ENCODE peak calls at places on chromosome 16, in five cellular contexts. One of them, this sample, is unnamed.
A peak's percentile ranks its signal among the peaks of the same experiment; 100 is the strongest.

GRCh38 chr16:81204794-81205680 is 33.5 kb upstream of the BCO1 start:
- DNase-seq in hypothalamus: peak; percentile 15
- DNase-seq in fibroblast of the conjunctiva: peak; percentile 44
- DNase-seq in activated gamma-delta T cell treated with Interleukin-2 at 50 U/mL for 16 hours: peak; percentile 28
- DNase-seq in posterior vena cava: no peak
- DNase-seq in this sample: no peak

GRCh38 chr16:29686740-29687327 is 7.9 kb downstream of the QPRT start:
- DNase-seq in hypothalamus: no peak
- DNase-seq in fibroblast of the conjunctiva: no peak
- DNase-seq in activated gamma-delta T cell treated with Interleukin-2 at 50 U/mL for 16 hours: no peak
- DNase-seq in posterior vena cava: no peak
- DNase-seq in this sample: no peak

GRCh38 chr16:85102106-85102630 is 10.1 kb downstream of the CIBAR2 start:
- DNase-seq in hypothalamus: no peak
- DNase-seq in fibroblast of the conjunctiva: no peak
- DNase-seq in activated gamma-delta T cell treated with Interleukin-2 at 50 U/mL for 16 hours: no peak
- DNase-seq in posterior vena cava: no peak
- DNase-seq in this sample: no peak

GRCh38 chr16:86171329-86171728 is 272.4 kb downstream of the IRF8 start:
- DNase-seq in hypothalamus: no peak
- DNase-seq in fibroblast of the conjunctiva: no peak
- DNase-seq in activated gamma-delta T cell treated with Interleukin-2 at 50 U/mL for 16 hours: no peak
- DNase-seq in posterior vena cava: no peak
- DNase-seq in this sample: no peak

GRCh38 chr16:72286936-72287620 is 115.1 kb upstream of the PMFBP1 start:
- DNase-seq in hypothalamus: no peak
- DNase-seq in fibroblast of the conjunctiva: peak; percentile 6
- DNase-seq in activated gamma-delta T cell treated with Interleukin-2 at 50 U/mL for 16 hours: no peak
- DNase-seq in posterior vena cava: no peak
- DNase-seq in this sample: no peak

GRCh38 chr16:13961099-13961811 is 41.3 kb downstream of the ERCC4 start:
- DNase-seq in hypothalamus: no peak
- DNase-seq in fibroblast of the conjunctiva: peak; percentile 58
- DNase-seq in activated gamma-delta T cell treated with Interleukin-2 at 50 U/mL for 16 hours: no peak
- DNase-seq in posterior vena cava: no peak
- DNase-seq in this sample: no peak

GRCh38 chr16:65116818-65117430 is 4.9 kb downstream of the CDH11 start:
- DNase-seq in hypothalamus: no peak
- DNase-seq in fibroblast of the conjunctiva: no peak
- DNase-seq in activated gamma-delta T cell treated with Interleukin-2 at 50 U/mL for 16 hours: no peak
- DNase-seq in posterior vena cava: no peak
- DNase-seq in this sample: no peak

GRCh38 chr16:14487579-14487978 is 142.5 kb downstream of the PARN start:
- DNase-seq in hypothalamus: no peak
- DNase-seq in fibroblast of the conjunctiva: no peak
- DNase-seq in activated gamma-delta T cell treated with Interleukin-2 at 50 U/mL for 16 hours: no peak
- DNase-seq in posterior vena cava: no peak
- DNase-seq in this sample: no peak

GRCh38 chr16:60295451-60295850 is 1561.3 kb upstream of the GOT2 start:
- DNase-seq in hypothalamus: no peak
- DNase-seq in fibroblast of the conjunctiva: no peak
- DNase-seq in activated gamma-delta T cell treated with Interleukin-2 at 50 U/mL for 16 hours: no peak
- DNase-seq in posterior vena cava: no peak
- DNase-seq in this sample: no peak

GRCh38 chr16:2428051-2428786 is 1.0 kb upstream of the CCNF start:
- DNase-seq in hypothalamus: peak; percentile 46
- DNase-seq in fibroblast of the conjunctiva: no peak
- DNase-seq in activated gamma-delta T cell treated with Interleukin-2 at 50 U/mL for 16 hours: no peak
- DNase-seq in posterior vena cava: peak; percentile 58
- DNase-seq in this sample: peak; percentile 59

GRCh38 chr16:85104147-85104546 is 8.1 kb downstream of the CIBAR2 start:
- DNase-seq in hypothalamus: no peak
- DNase-seq in fibroblast of the conjunctiva: no peak
- DNase-seq in activated gamma-delta T cell treated with Interleukin-2 at 50 U/mL for 16 hours: no peak
- DNase-seq in posterior vena cava: no peak
- DNase-seq in this sample: no peak